ENCODE peak calls at places on chromosomes 16 and 17, in ten cellular contexts. Q is IMR-90, P is RWPE1, B is nephron progenitor cell, U is thoracic aorta, Z is heart left ventricle, V is osteocyte, X is PC-9, C is progenitor cell of endocrine pancreas, E is cardiac muscle cell. K is an unnamed sample.

GRCh38 chr17:58238147-58238634 is at the start of gene LPO:
- DNase-seq in V (peak), Q (no peak), Z (no peak), C (no peak), E (no peak), P (no peak), U (no peak), B (no peak), X (no peak), K (no peak)

GRCh38 chr16:28569011-28569410 is 15.3 kb downstream of the SGF29 start:
- DNase-seq in B (no peak), X (no peak), Z (no peak), C (no peak), Q (peak), U (no peak), P (no peak), V (no peak), E (peak), K (no peak)

GRCh38 chr17:34580685-34581445 is 1.5 kb downstream of the TMEM132E start:
- DNase-seq in B (peak), C (no peak), P (no peak), V (no peak), U (no peak), Q (no peak), Z (no peak), E (no peak), X (no peak), K (no peak)

GRCh38 chr16:85515830-85516397 is 97.2 kb upstream of the GSE1 start:
- DNase-seq in E (no peak), Q (no peak), C (no peak), P (no peak), X (peak), B (no peak), U (no peak), V (no peak), Z (no peak), K (no peak)

GRCh38 chr16:65375651-65376050 is 253.8 kb upstream of the CDH11 start:
- DNase-seq in Q (peak), Z (no peak), X (no peak), C (no peak), U (no peak), B (no peak), V (no peak), E (no peak), P (peak), K (no peak)

GRCh38 chr17:18241229-18241871 is 15.9 kb downstream of the LLGL1 start:
- DNase-seq in C (no peak), P (no peak), U (no peak), E (no peak), Q (no peak), Z (no peak), X (no peak), V (no peak), B (no peak), K (no peak)

GRCh38 chr16:3138823-3139426 is 4.1 kb downstream of the ZNF213 start:
- DNase-seq in V (peak), P (no peak), E (no peak), Z (no peak), B (no peak), X (no peak), Q (no peak), C (no peak), U (no peak), K (no peak)

GRCh38 chr16:8621572-8622314 is at the start of gene METTL22:
- DNase-seq in V (peak), C (peak), E (peak), P (peak), Z (peak), U (peak), X (peak), B (peak), Q (peak), K (peak)

GRCh38 chr17:71427801-71428200 is 693.0 kb upstream of the SOX9 start:
- DNase-seq in Z (no peak), E (no peak), B (no peak), Q (no peak), P (no peak), C (no peak), X (no peak), U (no peak), V (no peak), K (no peak)

GRCh38 chr17:36749493-36749892 is 148.1 kb downstream of the MRM1 start:
- DNase-seq in B (no peak), U (no peak), E (no peak), Z (no peak), Q (no peak), P (no peak), V (no peak), X (no peak), C (no peak), K (no peak)

GRCh38 chr17:41814195-41814594 is 1.4 kb downstream of the FKBP10 start:
- DNase-seq in C (no peak), Q (peak), E (peak), U (no peak), P (no peak), X (no peak), Z (no peak), B (no peak), V (no peak), K (no peak)

GRCh38 chr17:3529817-3530741 is 27.5 kb downstream of the TRPV3 start:
- DNase-seq in B (no peak), E (peak), Z (peak), V (no peak), U (no peak), X (no peak), C (no peak), P (no peak), Q (no peak), K (no peak)

GRCh38 chr16:85419503-85420408 is 193.4 kb upstream of the GSE1 start:
- DNase-seq in V (no peak), C (no peak), U (no peak), B (peak), Q (no peak), Z (peak), P (no peak), E (no peak), X (no peak), K (no peak)

GRCh38 chr17:31442276-31442675 is 50.8 kb downstream of the RAB11FIP4 start:
- DNase-seq in Q (no peak), X (no peak), C (no peak), P (no peak), Z (no peak), V (no peak), U (no peak), E (no peak), B (no peak), K (no peak)

GRCh38 chr16:12750554-12750918 is 53.2 kb downstream of the CPPED1 start:
- DNase-seq in Q (no peak), V (no peak), C (no peak), Z (no peak), X (no peak), B (no peak), U (no peak), P (no peak), E (no peak), K (no peak)

GRCh38 chr16:1884155-1884760 is 12.3 kb upstream of the MEIOB start:
- DNase-seq in C (no peak), B (no peak), X (no peak), V (no peak), Z (no peak), U (no peak), E (peak), Q (no peak), P (no peak), K (peak)
- TF ChIP-seq CTCF in C (peak), B (peak), X (peak), V (no peak), Z (no peak), U (no peak), E (peak), Q (no peak), P (no peak), K (peak)

DNA sequence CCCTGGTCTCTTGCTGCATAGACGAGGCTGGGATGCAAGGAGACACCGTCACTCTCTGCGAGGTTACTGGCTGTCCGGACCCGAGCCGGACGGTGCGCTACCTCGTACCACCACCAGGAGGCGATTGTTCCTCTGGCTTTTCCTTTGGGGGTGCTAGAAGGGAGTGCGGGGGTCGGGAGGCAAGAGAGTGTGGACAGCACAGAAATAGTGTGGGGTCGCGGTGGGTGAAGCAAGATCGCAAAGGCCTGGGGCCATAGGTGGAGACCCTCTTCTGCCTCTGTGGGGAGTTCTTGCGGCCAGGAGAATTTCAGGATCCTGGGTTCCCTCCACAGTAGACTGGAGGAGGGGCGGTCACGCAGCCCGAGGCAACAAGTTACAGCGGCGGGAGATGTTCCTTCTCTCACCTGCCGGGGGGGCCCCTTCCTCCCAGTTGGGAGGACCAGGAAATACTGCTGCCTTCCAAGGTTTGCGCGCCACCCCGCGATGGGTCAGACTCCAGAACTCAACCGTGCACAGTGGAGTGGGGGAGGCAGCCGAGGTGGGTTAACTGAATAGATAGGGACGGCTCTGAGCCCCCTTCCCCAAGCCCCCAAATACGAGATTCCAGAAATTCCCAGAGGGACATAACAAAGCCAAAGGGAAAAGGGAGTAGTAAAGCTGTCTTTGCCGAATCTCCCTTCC is 6.9 kb downstream of the PHOSPHO1 start:
- DNase-seq in B (peak), X (peak), P (peak), E (peak), C (peak), Z (peak), V (peak), Q (peak), U (no peak), K (peak)
- TF ChIP-seq CTCF in B (peak), X (peak), P (peak), E (peak), C (peak), Z (peak), V (peak), Q (peak), U (peak), K (peak)

GRCh38 chr16:88505405-88506082 is 52.5 kb downstream of the ZFPM1 start:
- DNase-seq in Q (no peak), B (peak), Z (no peak), X (peak), P (peak), E (peak), C (no peak), V (no peak), U (no peak), K (peak)
- TF ChIP-seq CTCF in Q (peak), B (peak), Z (peak), X (peak), P (peak), E (peak), C (peak), V (peak), U (no peak), K (no peak)

DNA sequence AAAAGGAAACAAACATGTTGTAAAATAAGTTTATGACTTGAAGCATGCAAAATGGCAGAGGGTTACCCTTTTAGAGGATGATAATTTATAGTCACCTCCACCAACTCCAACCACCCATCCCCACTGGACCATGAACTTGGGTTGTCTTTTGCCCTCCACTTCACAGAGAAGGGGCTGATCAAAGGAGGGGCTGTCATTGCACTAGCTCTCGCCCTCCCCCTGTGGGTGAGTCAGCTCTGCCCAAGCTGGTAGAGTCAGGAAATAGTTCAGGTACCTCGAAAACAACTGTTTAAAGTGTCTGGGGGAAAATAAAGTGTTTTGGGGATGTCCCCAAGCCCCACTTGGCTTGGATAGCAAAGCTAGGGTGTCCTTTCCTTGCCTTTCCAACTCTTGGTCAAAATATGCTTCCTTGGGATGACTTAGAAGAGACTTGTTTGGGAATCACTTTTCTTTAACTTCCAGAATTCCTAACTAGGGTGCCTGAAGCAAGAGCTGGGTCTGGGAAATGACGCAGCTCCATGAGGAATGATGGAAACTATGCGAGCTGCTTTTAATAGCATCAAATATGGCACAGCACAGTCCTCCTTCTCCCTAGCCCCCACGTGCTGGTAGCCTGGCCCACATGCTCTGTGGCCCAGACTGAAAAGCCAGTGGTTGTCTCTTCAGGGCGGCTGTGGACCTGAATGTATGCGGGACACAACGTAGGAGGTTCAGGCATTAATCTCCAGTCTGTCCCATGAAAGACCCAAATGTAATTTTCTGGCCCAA is 40.7 kb downstream of the TBX4 start:
- DNase-seq in E (peak), Q (peak), P (no peak), U (no peak), V (no peak), Z (no peak), X (no peak), B (no peak), C (no peak), K (no peak)
- TF ChIP-seq CTCF in E (no peak), Q (no peak), P (no peak), U (no peak), V (no peak), Z (no peak), X (no peak), B (no peak), C (no peak), K (no peak)

DNA sequence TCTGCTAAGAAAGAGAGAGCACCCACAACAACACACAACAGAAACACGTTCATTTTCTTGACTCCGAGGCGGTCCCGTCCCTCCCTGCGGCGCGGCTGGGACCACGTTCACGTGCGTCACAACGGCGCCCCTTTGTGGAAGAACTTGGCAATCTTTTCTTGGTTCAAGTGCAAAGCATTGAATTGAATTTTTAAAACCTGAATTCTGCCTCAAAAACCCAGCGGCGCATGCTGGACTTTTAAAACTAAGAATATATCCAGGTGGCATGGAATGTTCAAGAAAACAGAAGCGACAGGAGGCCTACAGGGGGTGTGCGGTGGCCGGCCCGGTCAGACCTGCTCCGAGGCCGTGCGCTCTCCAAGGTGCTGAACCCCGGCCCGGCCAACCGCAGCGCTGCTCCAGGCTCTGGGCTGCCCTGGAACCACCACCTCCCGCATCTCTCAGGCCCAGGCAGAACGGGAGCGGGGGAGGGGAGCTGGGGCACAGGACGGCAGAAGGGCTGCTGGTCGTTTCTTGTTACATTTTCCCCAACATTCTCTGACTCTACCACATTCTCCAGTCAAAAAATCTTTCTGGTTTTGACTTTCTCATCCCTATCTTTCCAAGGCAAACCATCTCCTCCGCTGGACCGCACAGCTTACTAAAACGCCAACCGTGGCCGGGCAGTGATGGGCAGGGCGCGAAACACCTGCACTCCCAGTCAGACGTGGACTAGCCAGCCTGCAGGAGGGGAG is 3.4 kb upstream of the HEXD start:
- DNase-seq in U (no peak), V (peak), C (peak), P (peak), E (peak), Q (peak), X (peak), Z (peak), B (peak), K (peak)
- TF ChIP-seq CTCF in U (peak), V (peak), C (peak), P (peak), E (peak), Q (peak), X (peak), Z (peak), B (peak), K (peak)

GRCh38 chr16:19884611-19885455 is at the start of gene GPRC5B:
- DNase-seq in C (peak), E (peak), B (peak), Z (peak), V (no peak), Q (peak), U (no peak), X (peak), P (peak), K (peak)
- TF ChIP-seq CTCF in C (peak), E (no peak), B (no peak), Z (no peak), V (peak), Q (peak), U (no peak), X (no peak), P (no peak), K (no peak)

DNA sequence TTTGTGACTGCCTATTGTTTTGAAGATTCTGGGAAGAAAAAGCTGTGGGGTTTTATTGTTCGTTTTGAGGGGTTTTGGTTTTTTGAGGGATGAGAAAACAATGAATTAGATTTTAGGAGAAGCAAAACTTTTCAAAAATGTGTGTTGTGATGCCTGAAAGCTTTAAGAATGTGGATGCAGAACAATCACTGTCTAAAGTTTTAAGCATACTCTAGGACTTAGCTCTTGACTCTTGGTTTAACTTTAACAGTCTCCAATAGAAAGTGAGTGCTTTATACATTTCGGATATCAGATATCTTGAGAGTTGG is 914 bp downstream of the CFAP52 start:
- DNase-seq in E (no peak), X (no peak), U (no peak), B (no peak), Z (no peak), C (no peak), Q (no peak), P (no peak), V (no peak), K (no peak)
- TF ChIP-seq CTCF in E (no peak), X (peak), U (peak), B (no peak), Z (no peak), C (no peak), Q (no peak), P (peak), V (no peak), K (no peak)

GRCh38 chr16:84021488-84021887 is 21.1 kb downstream of the SLC38A8 start:
- DNase-seq in C (no peak), Q (no peak), B (no peak), X (no peak), P (no peak), V (no peak), U (no peak), E (no peak), Z (no peak), K (no peak)
- TF ChIP-seq CTCF in C (no peak), Q (no peak), B (no peak), X (no peak), P (no peak), V (no peak), U (no peak), E (no peak), Z (no peak), K (no peak)

GRCh38 chr17:15446036-15446435 is 21.4 kb downstream of the CDRT4 start:
- DNase-seq in E (no peak), V (no peak), Z (no peak), C (no peak), Q (no peak), U (no peak), B (no peak), P (no peak), X (no peak), K (peak)
- TF ChIP-seq CTCF in E (peak), V (no peak), Z (no peak), C (no peak), Q (peak), U (no peak), B (no peak), P (no peak), X (no peak), K (peak)

K was measured in NB4.